ENCODE peak calls at places on chromosomes 13 and 19, in four cellular contexts. U, K, F and G are unnamed samples.

GRCh38 chr13:32150794-32151193 is 119.2 kb downstream of the FRY start:
- DNase-seq in U (peak; percentile 54), K (no peak), F (no peak), G (no peak)

GRCh38 chr19:46919324-46919723 is 58.5 kb downstream of the ARHGAP35 start:
- DNase-seq in F (no peak), K (no peak), U (peak; percentile 75), G (no peak)

GRCh38 chr13:38463047-38463446 is 113.4 kb downstream of the UFM1 start:
- DNase-seq in F (no peak), K (no peak), U (no peak), G (no peak)

GRCh38 chr19:19465436-19466070 is 49.8 kb downstream of the TSSK6 start:
- DNase-seq in K (no peak), F (no peak), U (no peak), G (no peak)

GRCh38 chr19:45428385-45429231 is 4.9 kb upstream of the ERCC1 start:
- DNase-seq in F (peak; percentile 38), K (no peak), U (peak; percentile 59), G (no peak)

GRCh38 chr19:10513223-10513622 is 4.0 kb downstream of the S1PR5 start:
- DNase-seq in F (no peak), U (no peak), K (no peak), G (no peak)

GRCh38 chr19:9836021-9836420 is 903 bp downstream of the PIN1 start:
- DNase-seq in K (no peak), U (peak; percentile 43), F (no peak), G (no peak)

GRCh38 chr13:40318366-40318765 is 348.1 kb downstream of the FOXO1 start:
- DNase-seq in K (no peak), U (no peak), F (peak; percentile 66), G (no peak)

GRCh38 chr13:49859568-49859967 is 67.1 kb upstream of the KPNA3 start:
- DNase-seq in U (peak; percentile 92), F (no peak), K (no peak), G (peak; percentile 65)

GRCh38 chr19:55986487-55986886 is at the start of gene NLRP5:
- DNase-seq in K (no peak), F (no peak), U (no peak), G (no peak)

GRCh38 chr13:76225815-76226489 is 589.8 kb downstream of the LMO7 start:
- DNase-seq in F (no peak), U (peak; percentile 90), K (no peak), G (no peak)

GRCh38 chr13:20940083-20940482 is 37.5 kb upstream of the XPO4 start:
- DNase-seq in F (no peak), U (peak; percentile 83), K (no peak), G (peak; percentile 21)

GRCh38 chr13:36089130-36089529 is 42.1 kb downstream of the DCLK1 start:
- DNase-seq in F (no peak), K (no peak), U (no peak), G (no peak)

GRCh38 chr19:15759962-15760565 is 22.3 kb downstream of the OR10H3 start:
- DNase-seq in F (no peak), K (no peak), U (no peak), G (no peak)
- H3K4me3 ChIP-seq in F (no peak overlapping the region), K (no peak overlapping the region), U (no peak overlapping the region), G (no peak overlapping the region)

DNA sequence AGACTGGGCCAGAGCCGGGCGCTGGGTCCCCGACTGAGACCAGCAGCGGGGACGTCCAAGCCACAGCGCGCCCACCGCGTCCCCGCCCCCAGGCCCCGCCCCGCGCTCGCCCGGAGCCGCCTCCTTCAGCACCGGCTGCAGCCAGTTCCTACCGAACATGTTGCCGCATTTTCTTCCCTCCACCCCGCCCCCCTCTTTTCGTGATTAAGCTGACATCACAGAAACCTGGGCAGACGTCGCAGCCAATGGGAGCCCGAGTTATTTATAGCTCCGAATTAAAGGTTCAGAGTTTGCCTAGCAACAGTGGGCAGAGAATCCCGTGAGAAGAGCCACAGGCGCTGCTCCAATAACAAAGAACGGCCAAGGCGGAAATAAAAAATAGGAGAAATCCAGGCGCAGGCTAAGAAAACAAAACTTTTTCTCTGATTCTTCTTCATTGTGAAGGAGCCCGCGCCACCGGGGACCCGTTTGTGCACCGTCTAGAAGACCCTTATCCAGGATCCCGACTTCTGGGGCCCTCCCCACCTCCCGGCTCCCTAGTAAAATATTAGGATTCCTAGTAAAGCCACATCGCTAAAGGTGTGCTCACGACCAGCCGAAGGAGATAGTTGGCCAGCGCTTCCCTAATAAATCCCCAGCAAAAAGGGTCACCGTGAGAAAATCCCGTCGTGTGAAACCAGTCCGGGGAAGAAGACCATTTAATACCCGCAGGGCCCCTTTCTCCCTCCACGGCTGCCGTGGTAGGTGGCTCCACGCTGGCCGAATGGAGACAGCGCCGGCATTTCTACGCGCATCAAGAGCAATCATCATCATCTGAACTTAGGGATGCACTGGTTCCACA is 61.7 kb downstream of the SERP2 start:
- DNase-seq in F (peak; percentile 97), U (peak; percentile 98), K (peak; percentile 77), G (peak; percentile 82)
- H3K4me3 ChIP-seq in F (peak overlapping the region; percentile 86), U (peak overlapping the region; percentile 77), K (peak overlapping the region; percentile 51), G (peak overlapping the region; percentile 59)

DNA sequence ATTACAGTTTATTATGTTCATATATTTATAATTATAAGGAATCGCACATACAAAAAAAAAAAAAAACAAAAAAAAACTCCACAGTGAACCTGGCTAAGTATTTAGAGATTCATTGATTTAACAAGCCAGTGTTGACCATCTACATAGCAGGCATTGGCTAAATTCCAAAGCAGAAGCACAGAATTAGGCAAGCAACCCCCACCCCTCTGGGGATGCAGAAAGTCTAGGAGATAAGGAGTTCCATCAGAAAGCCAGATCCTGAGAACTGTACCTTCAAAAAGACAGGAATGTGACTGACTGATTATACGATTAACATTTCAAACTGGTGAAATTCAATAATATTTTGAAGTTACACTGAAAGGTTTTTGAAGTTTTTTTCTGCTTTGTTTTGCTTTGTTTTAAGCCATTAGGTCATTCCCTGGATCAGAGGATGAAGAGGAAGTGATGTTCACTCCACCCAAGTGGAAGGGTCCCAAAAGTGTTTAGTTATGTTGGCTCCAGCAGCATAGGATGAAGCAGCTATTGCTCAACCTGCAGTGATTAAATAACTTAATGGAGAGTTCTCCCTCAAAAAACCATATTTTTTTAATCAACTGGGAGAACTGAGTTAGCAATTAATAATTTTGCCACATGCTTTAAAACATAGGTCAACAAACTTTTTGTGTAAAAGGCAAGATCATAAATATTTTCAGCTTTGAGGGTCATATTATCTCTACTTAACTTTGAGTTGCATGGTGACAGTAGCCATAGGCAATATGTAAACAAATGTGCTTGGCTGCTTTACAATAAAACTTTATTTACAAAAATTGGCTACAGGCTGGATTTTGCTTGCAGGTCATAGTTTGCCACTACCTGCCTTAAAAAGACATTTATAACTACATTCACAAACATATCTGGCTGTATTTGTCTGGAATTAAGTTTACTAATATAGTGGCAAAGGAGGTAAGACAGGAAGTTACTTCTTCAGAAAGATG is 49.6 kb downstream of the DOCK9 start:
- DNase-seq in K (no peak), F (no peak), U (peak; percentile 58), G (no peak)
- H3K4me3 ChIP-seq in K (no peak overlapping the region), F (no peak overlapping the region), U (no peak overlapping the region), G (no peak overlapping the region)

DNA sequence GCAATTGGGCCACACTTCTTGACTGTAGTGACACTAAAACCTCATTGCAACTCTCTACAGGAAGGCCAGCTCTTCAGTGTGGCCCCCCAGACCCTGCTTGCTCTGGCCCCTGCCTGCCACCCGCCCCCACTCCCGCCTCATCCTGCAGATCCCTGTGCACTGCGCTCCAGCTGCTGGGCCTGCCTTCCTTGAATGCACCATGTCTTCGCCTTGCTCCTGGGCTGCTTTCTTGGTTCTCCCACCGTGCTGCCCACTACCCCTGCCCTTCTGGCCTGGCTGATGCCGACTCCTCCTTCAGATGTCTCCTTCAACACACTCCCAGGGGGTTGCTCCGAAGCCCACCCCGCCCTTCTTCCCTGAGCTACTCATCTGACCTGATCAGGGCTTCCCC is 98.2 kb downstream of the SIPA1L3 start:
- DNase-seq in U (no peak), K (no peak), F (no peak), G (no peak)
- H3K4me3 ChIP-seq in U (no peak overlapping the region), K (no peak overlapping the region), F (no peak overlapping the region), G (peak overlapping the region; percentile 13)